ENCODE peak calls at places on chromosomes 11 and 22, in seven cellular contexts. M, V, S, K, I, X and A are unnamed samples.

GRCh38 chr11:47392546-47393162 is 14.3 kb upstream of the SPI1 start:
- DNase-seq in M (no peak), V (no peak), S (no peak), K (no peak), I (no peak), X (no peak), A (peak; percentile 66)

GRCh38 chr11:71936825-71937224 is 8.0 kb downstream of the RNF121 start:
- DNase-seq in M (no peak), V (no peak), S (peak; percentile 18), K (no peak), I (no peak), X (no peak), A (no peak)

GRCh38 chr11:125593113-125593761 is 585 bp downstream of the STT3A start:
- DNase-seq in M (no peak), V (no peak), S (peak; percentile 32), K (no peak), I (peak; percentile 29), X (no peak), A (no peak)

GRCh38 chr11:95375881-95376280 is 144.9 kb upstream of the SESN3 start:
- DNase-seq in M (no peak), V (no peak), S (peak; percentile 49), K (no peak), I (no peak), X (peak; percentile 94), A (no peak)

GRCh38 chr11:94473177-94473799 is 20.4 kb downstream of the MRE11 start:
- DNase-seq in M (no peak), V (no peak), S (no peak), K (no peak), I (no peak), X (peak; percentile 33), A (no peak)

GRCh38 chr11:34926101-34926830 is 9.8 kb downstream of the PDHX start:
- DNase-seq in M (no peak), V (peak; percentile 26), S (peak; percentile 64), K (peak; percentile 61), I (peak; percentile 42), X (peak; percentile 53), A (no peak)

GRCh38 chr22:21938071-21938822 is 14.4 kb downstream of the PPM1F start:
- DNase-seq in M (peak; percentile 90), V (peak; percentile 90), S (peak; percentile 89), K (peak; percentile 95), I (peak; percentile 85), X (peak; percentile 73), A (peak; percentile 99)

GRCh38 chr11:28517621-28518020 is 409.4 kb downstream of the METTL15 start:
- DNase-seq in M (no peak), V (no peak), S (no peak), K (no peak), I (no peak), X (no peak), A (no peak)

GRCh38 chr11:66636411-66636810 is 2.1 kb upstream of the RBM4 start:
- DNase-seq in M (no peak), V (no peak), S (no peak), K (no peak), I (no peak), X (no peak), A (no peak)

GRCh38 chr11:57777969-57778317 is 16.3 kb downstream of the CTNND1 start:
- DNase-seq in M (no peak), V (no peak), S (no peak), K (no peak), I (no peak), X (no peak), A (no peak)

GRCh38 chr11:3807856-3808845 is at the start of gene PGAP2:
- DNase-seq in M (peak; percentile 46), V (peak; percentile 64), S (peak; percentile 64), K (peak; percentile 60), I (peak; percentile 63), X (no peak), A (peak; percentile 89)

GRCh38 chr11:36333897-36334296 is 37.8 kb downstream of the PRR5L start:
- DNase-seq in M (no peak), V (no peak), S (peak; percentile 40), K (no peak), I (no peak), X (no peak), A (no peak)

GRCh38 chr11:130918081-130918480 is 1.8 kb upstream of the SNX19 start:
- DNase-seq in M (no peak), V (no peak), S (no peak), K (no peak), I (no peak), X (no peak), A (no peak)

GRCh38 chr22:44623771-44624510 is 78.1 kb upstream of the PRR5 start:
- DNase-seq in M (no peak), V (no peak), S (no peak), K (no peak), I (peak; percentile 20), X (no peak), A (peak; percentile 72)

GRCh38 chr22:36252754-36253522 is at the start of gene APOL1:
- DNase-seq in M (no peak), V (no peak), S (peak; percentile 31), K (peak; percentile 49), I (no peak), X (no peak), A (peak; percentile 79)

GRCh38 chr11:134464196-134464595 is 52.2 kb upstream of the B3GAT1 start:
- DNase-seq in M (no peak), V (no peak), S (no peak), K (no peak), I (no peak), X (no peak), A (no peak)

GRCh38 chr11:46208803-46209202 is 68.7 kb upstream of the CREB3L1 start:
- DNase-seq in M (no peak), V (no peak), S (no peak), K (no peak), I (no peak), X (no peak), A (no peak)

GRCh38 chr22:29346659-29347058 is 31.2 kb upstream of the RASL10A start:
- DNase-seq in M (no peak), V (no peak), S (no peak), K (no peak), I (no peak), X (no peak), A (no peak)

GRCh38 chr11:66279092-66279797 is 1.3 kb downstream of the CNIH2 start:
- DNase-seq in M (no peak), V (no peak), S (no peak), K (no peak), I (no peak), X (no peak), A (no peak)

GRCh38 chr11:79503028-79503427 is 62.2 kb upstream of the TENM4 start:
- DNase-seq in M (no peak), V (no peak), S (no peak), K (no peak), I (no peak), X (peak; percentile 83), A (peak; percentile 85)

GRCh38 chr11:35298369-35298768 is 121.0 kb downstream of the SLC1A2 start:
- DNase-seq in M (no peak), V (no peak), S (no peak), K (no peak), I (no peak), X (no peak), A (no peak)

GRCh38 chr22:30934053-30934452 is 34.5 kb downstream of the MORC2 start:
- DNase-seq in M (no peak), V (no peak), S (no peak), K (no peak), I (no peak), X (no peak), A (no peak)